ENCODE peak calls at places on chromosomes 13 and 19, in four cellular contexts. F, E, C and G are unnamed samples.

GRCh38 chr13:88345171-88345847 is 674.1 kb downstream of the SLITRK5 start:
- DNase-seq in F (no peak), E (no peak), C (no peak), G (no peak)

GRCh38 chr13:59643906-59644626 is 519.7 kb downstream of the DIAPH3 start:
- DNase-seq in E (no peak), C (no peak), F (no peak), G (no peak)

GRCh38 chr19:47095707-47096704 is 17.6 kb downstream of the ZC3H4 start:
- DNase-seq in E (peak; percentile 39), F (peak; percentile 88), C (no peak), G (peak; percentile 82)

GRCh38 chr19:38898788-38899446 is 501 bp downstream of the SIRT2 start:
- DNase-seq in E (peak; percentile 10), F (no peak), C (no peak), G (no peak)

GRCh38 chr19:53624776-53625540 is 6.8 kb upstream of the DPRX start:
- DNase-seq in E (no peak), F (no peak), C (no peak), G (no peak)

GRCh38 chr19:38164526-38164925 is 59.5 kb downstream of the DPF1 start:
- DNase-seq in E (no peak), F (no peak), C (no peak), G (no peak)

GRCh38 chr13:20190481-20191310 is 2.0 kb downstream of the GJB2 start:
- DNase-seq in F (no peak), C (no peak), E (peak; percentile 70), G (no peak)

GRCh38 chr13:111456452-111457230 is 136.2 kb downstream of the TEX29 start:
- DNase-seq in F (no peak), C (no peak), E (no peak), G (no peak)

GRCh38 chr19:38740932-38741331 is 3.3 kb downstream of the CAPN12 start:
- DNase-seq in F (no peak), E (no peak), C (no peak), G (no peak)

GRCh38 chr19:4058696-4059492 is 7.8 kb downstream of the ZBTB7A start:
- DNase-seq in F (no peak), C (no peak), E (no peak), G (no peak)

GRCh38 chr19:12995596-12996541 is 594 bp downstream of the NFIX start:
- DNase-seq in C (no peak), F (no peak), E (no peak), G (no peak)

GRCh38 chr13:40401911-40402776 is 264.3 kb downstream of the FOXO1 start:
- DNase-seq in F (peak; percentile 97), C (no peak), E (peak; percentile 98), G (peak; percentile 97)

GRCh38 chr19:46610413-46610775 is 9.3 kb downstream of the CALM3 start:
- DNase-seq in C (no peak), F (peak; percentile 52), E (no peak), G (peak; percentile 17)